ENCODE peak calls at places on chromosomes 7 and 10, in four cellular contexts. T is Peyer's patch, J is endothelial cell of umbilical vein, R is brain microvascular endothelial cell. Y is an unnamed sample.

GRCh38 chr10:54908019-54908418 is 107.0 kb upstream of the PCDH15 start:
- DNase-seq in R (no peak), J (no peak), T (no peak), Y (no peak)

GRCh38 chr7:129829677-129830631 is 122.8 kb downstream of the UBE2H start:
- DNase-seq in T (peak; percentile 47), J (peak; percentile 79), R (peak; percentile 56), Y (peak; percentile 93)

GRCh38 chr10:119614686-119615085 is 17.9 kb upstream of the TIAL1 start:
- DNase-seq in R (no peak), J (no peak), T (no peak), Y (no peak)

GRCh38 chr7:102992509-102992819 is 79.7 kb downstream of the LRRC17 start:
- DNase-seq in T (no peak), J (peak; percentile 42), R (no peak), Y (no peak)

GRCh38 chr7:27031289-27032172 is 64.3 kb downstream of the HOXA1 start:
- DNase-seq in T (no peak), R (peak; percentile 41), J (peak; percentile 56), Y (no peak)

GRCh38 chr10:43771675-43772074 is 123.0 kb upstream of the ZNF32 start:
- DNase-seq in R (no peak), J (no peak), T (no peak), Y (no peak)

GRCh38 chr10:807163-807957 is 117.9 kb upstream of the DIP2C start:
- DNase-seq in T (no peak), J (no peak), R (no peak), Y (no peak)

GRCh38 chr10:44858017-44858371 is 53.1 kb upstream of the TMEM72 start:
- DNase-seq in J (no peak), R (no peak), T (no peak), Y (no peak)

GRCh38 chr10:75663947-75664664 is 232.7 kb downstream of the LRMDA start:
- DNase-seq in T (no peak), R (no peak), J (no peak), Y (no peak)

GRCh38 chr7:79386688-79387422 is 66.6 kb downstream of the MAGI2 start:
- DNase-seq in R (peak; percentile 73), J (peak; percentile 79), T (no peak), Y (no peak)

GRCh38 chr10:115001506-115002381 is 63.7 kb downstream of the TRUB1 start:
- DNase-seq in T (peak; percentile 46), J (peak; percentile 7), R (no peak), Y (peak; percentile 24)

GRCh38 chr7:82897500-82897899 is 265.2 kb downstream of the PCLO start:
- DNase-seq in R (no peak), J (no peak), T (no peak), Y (no peak)

GRCh38 chr7:44150966-44151678 is 10.0 kb upstream of the MYL7 start:
- DNase-seq in T (no peak), R (no peak), J (no peak), Y (no peak)

GRCh38 chr10:73998623-73999622 is 1.0 kb downstream of the VCL start:
- DNase-seq in J (peak; percentile 84), T (no peak), R (peak; percentile 65), Y (peak; percentile 55)

GRCh38 chr7:131236318-131236672 is 91.4 kb upstream of the MKLN1 start:
- DNase-seq in J (no peak), T (no peak), R (no peak), Y (no peak)

GRCh38 chr7:148699024-148699771 is 495 bp downstream of the CUL1 start:
- DNase-seq in J (peak; percentile 56), R (no peak), T (peak; percentile 41), Y (peak; percentile 12)

GRCh38 chr7:132290021-132290420 is 286.2 kb downstream of the PLXNA4 start:
- DNase-seq in J (peak; percentile 24), R (no peak), T (no peak), Y (no peak)

GRCh38 chr7:148623586-148624282 is 33.2 kb downstream of the C7orf33 start:
- DNase-seq in T (no peak), R (peak; percentile 20), J (no peak), Y (no peak)

GRCh38 chr10:80137031-80137712 is 4.6 kb downstream of the PLAC9 start:
- DNase-seq in J (no peak), R (no peak), T (no peak), Y (no peak)

Y was measured in Ammon's horn.